ENCODE peak calls at places on chromosome 7, in four cellular contexts. One of them, this sample, is unnamed.

GRCh38 chr7:54956021-54956420 is 62.8 kb upstream of the EGFR start:
- DNase-seq in fibroblast of mammary gland: no peak
- DNase-seq in CD8-positive, alpha-beta memory T cell: no peak
- DNase-seq in fibroblast of the aortic adventitia: no peak
- DNase-seq in this sample: no peak

GRCh38 chr7:150877545-150877944 is 25.2 kb downstream of the AOC1 start:
- DNase-seq in CD8-positive, alpha-beta memory T cell: no peak
- DNase-seq in fibroblast of mammary gland: no peak
- DNase-seq in fibroblast of the aortic adventitia: no peak
- DNase-seq in this sample: no peak

GRCh38 chr7:108613147-108613948 is 43.7 kb downstream of the DNAJB9 start:
- DNase-seq in fibroblast of mammary gland: peak; percentile 49
- DNase-seq in CD8-positive, alpha-beta memory T cell: peak; percentile 16
- DNase-seq in fibroblast of the aortic adventitia: peak; percentile 61
- DNase-seq in this sample: peak; percentile 31

GRCh38 chr7:140136108-140136507 is 40.7 kb downstream of the KDM7A start:
- DNase-seq in fibroblast of mammary gland: no peak
- DNase-seq in fibroblast of the aortic adventitia: no peak
- DNase-seq in CD8-positive, alpha-beta memory T cell: no peak
- DNase-seq in this sample: no peak

GRCh38 chr7:33334349-33334748 is 205.0 kb downstream of the BBS9 start:
- DNase-seq in fibroblast of the aortic adventitia: peak; percentile 32
- DNase-seq in fibroblast of mammary gland: peak; percentile 31
- DNase-seq in CD8-positive, alpha-beta memory T cell: no peak
- DNase-seq in this sample: peak; percentile 7

GRCh38 chr7:132394283-132395003 is 181.8 kb downstream of the PLXNA4 start:
- DNase-seq in fibroblast of mammary gland: peak; percentile 25
- DNase-seq in fibroblast of the aortic adventitia: peak; percentile 34
- DNase-seq in CD8-positive, alpha-beta memory T cell: peak; percentile 46
- DNase-seq in this sample: no peak

GRCh38 chr7:93148135-93148534 is at the start of gene SAMD9L:
- DNase-seq in fibroblast of the aortic adventitia: peak; percentile 47
- DNase-seq in CD8-positive, alpha-beta memory T cell: peak; percentile 15
- DNase-seq in fibroblast of mammary gland: peak; percentile 30
- DNase-seq in this sample: peak; percentile 53

GRCh38 chr7:22348379-22348778 is 8.6 kb downstream of the RAPGEF5 start:
- DNase-seq in CD8-positive, alpha-beta memory T cell: no peak
- DNase-seq in fibroblast of the aortic adventitia: peak; percentile 60
- DNase-seq in fibroblast of mammary gland: no peak
- DNase-seq in this sample: no peak

GRCh38 chr7:33130184-33130583 is 820 bp downstream of the BBS9 start:
- DNase-seq in fibroblast of the aortic adventitia: no peak
- DNase-seq in fibroblast of mammary gland: peak; percentile 7
- DNase-seq in CD8-positive, alpha-beta memory T cell: peak; percentile 5
- DNase-seq in this sample: peak; percentile 6

GRCh38 chr7:16960566-16960965 is 78.8 kb upstream of the AGR3 start:
- DNase-seq in fibroblast of the aortic adventitia: no peak
- DNase-seq in fibroblast of mammary gland: no peak
- DNase-seq in CD8-positive, alpha-beta memory T cell: no peak
- DNase-seq in this sample: no peak

GRCh38 chr7:81333536-81333935 is 414.7 kb upstream of the SEMA3C start:
- DNase-seq in CD8-positive, alpha-beta memory T cell: no peak
- DNase-seq in fibroblast of the aortic adventitia: no peak
- DNase-seq in fibroblast of mammary gland: no peak
- DNase-seq in this sample: no peak

GRCh38 chr7:117401293-117402002 is 25.8 kb downstream of the ASZ1 start:
- DNase-seq in fibroblast of mammary gland: no peak
- DNase-seq in CD8-positive, alpha-beta memory T cell: no peak
- DNase-seq in fibroblast of the aortic adventitia: peak; percentile 14
- DNase-seq in this sample: peak; percentile 23

GRCh38 chr7:2539031-2540028 is 16.0 kb downstream of the BRAT1 start:
- DNase-seq in fibroblast of mammary gland: no peak
- DNase-seq in CD8-positive, alpha-beta memory T cell: no peak
- DNase-seq in fibroblast of the aortic adventitia: no peak
- DNase-seq in this sample: no peak

GRCh38 chr7:1087952-1088920 is at the start of gene GPER1:
- DNase-seq in fibroblast of the aortic adventitia: peak; percentile 67
- DNase-seq in CD8-positive, alpha-beta memory T cell: no peak
- DNase-seq in fibroblast of mammary gland: no peak
- DNase-seq in this sample: no peak

GRCh38 chr7:106170216-106170615 is 58.1 kb upstream of the SYPL1 start:
- DNase-seq in fibroblast of mammary gland: no peak
- DNase-seq in fibroblast of the aortic adventitia: no peak
- DNase-seq in CD8-positive, alpha-beta memory T cell: no peak
- DNase-seq in this sample: no peak

GRCh38 chr7:150996289-150997074 is 5.7 kb downstream of the NOS3 start:
- DNase-seq in fibroblast of the aortic adventitia: no peak
- DNase-seq in fibroblast of mammary gland: no peak
- DNase-seq in CD8-positive, alpha-beta memory T cell: no peak
- DNase-seq in this sample: no peak

GRCh38 chr7:111560773-111561658 is 1.3 kb downstream of the IMMP2L start:
- DNase-seq in fibroblast of mammary gland: peak; percentile 44
- DNase-seq in CD8-positive, alpha-beta memory T cell: peak; percentile 1
- DNase-seq in fibroblast of the aortic adventitia: peak; percentile 60
- DNase-seq in this sample: peak; percentile 77

GRCh38 chr7:92404170-92404614 is 43.1 kb upstream of the GATAD1 start:
- DNase-seq in CD8-positive, alpha-beta memory T cell: peak; percentile 43
- DNase-seq in fibroblast of mammary gland: no peak
- DNase-seq in fibroblast of the aortic adventitia: no peak
- DNase-seq in this sample: no peak

GRCh38 chr7:154869436-154869835 is 133.5 kb downstream of the PAXIP1 start:
- DNase-seq in fibroblast of mammary gland: no peak
- DNase-seq in fibroblast of the aortic adventitia: no peak
- DNase-seq in CD8-positive, alpha-beta memory T cell: no peak
- DNase-seq in this sample: no peak

GRCh38 chr7:143229054-143229790 is 7.4 kb downstream of the TAS2R40 start:
- DNase-seq in CD8-positive, alpha-beta memory T cell: no peak
- DNase-seq in fibroblast of mammary gland: no peak
- DNase-seq in fibroblast of the aortic adventitia: no peak
- DNase-seq in this sample: peak; percentile 36

GRCh38 chr7:100693312-100694195 is 496 bp downstream of the GIGYF1 start:
- DNase-seq in CD8-positive, alpha-beta memory T cell: no peak
- DNase-seq in fibroblast of mammary gland: no peak
- DNase-seq in fibroblast of the aortic adventitia: no peak
- DNase-seq in this sample: no peak

GRCh38 chr7:116500071-116500853 is 724 bp downstream of the CAV2 start:
- DNase-seq in fibroblast of mammary gland: peak; percentile 45
- DNase-seq in fibroblast of the aortic adventitia: peak; percentile 57
- DNase-seq in CD8-positive, alpha-beta memory T cell: no peak
- DNase-seq in this sample: peak; percentile 61

GRCh38 chr7:103446046-103446520 is at the start of gene SLC26A5:
- DNase-seq in CD8-positive, alpha-beta memory T cell: no peak
- DNase-seq in fibroblast of mammary gland: no peak
- DNase-seq in fibroblast of the aortic adventitia: no peak
- DNase-seq in this sample: no peak

GRCh38 chr7:115043605-115044004 is 121.7 kb downstream of the MDFIC start:
- DNase-seq in fibroblast of the aortic adventitia: peak; percentile 41
- DNase-seq in fibroblast of mammary gland: peak; percentile 49
- DNase-seq in CD8-positive, alpha-beta memory T cell: no peak
- DNase-seq in this sample: no peak

GRCh38 chr7:1249731-1250130 is 17.1 kb downstream of the UNCX start:
- DNase-seq in CD8-positive, alpha-beta memory T cell: no peak
- DNase-seq in fibroblast of mammary gland: no peak
- DNase-seq in fibroblast of the aortic adventitia: no peak
- DNase-seq in this sample: no peak

GRCh38 chr7:99729501-99730261 is 5.3 kb downstream of the CYP3A7 start:
- DNase-seq in fibroblast of mammary gland: peak; percentile 24
- DNase-seq in CD8-positive, alpha-beta memory T cell: no peak
- DNase-seq in fibroblast of the aortic adventitia: no peak
- DNase-seq in this sample: peak; percentile 23

GRCh38 chr7:95478139-95479037 is 7.4 kb upstream of the ASB4 start:
- DNase-seq in fibroblast of mammary gland: peak; percentile 33
- DNase-seq in fibroblast of the aortic adventitia: peak; percentile 50
- DNase-seq in CD8-positive, alpha-beta memory T cell: no peak
- DNase-seq in this sample: no peak

GRCh38 chr7:1670894-1671875 is 1.1 kb downstream of the ELFN1 start:
- DNase-seq in fibroblast of the aortic adventitia: no peak
- DNase-seq in fibroblast of mammary gland: no peak
- DNase-seq in CD8-positive, alpha-beta memory T cell: no peak
- DNase-seq in this sample: no peak

GRCh38 chr7:42068554-42069280 is 168.3 kb downstream of the GLI3 start:
- DNase-seq in CD8-positive, alpha-beta memory T cell: no peak
- DNase-seq in fibroblast of the aortic adventitia: no peak
- DNase-seq in fibroblast of mammary gland: no peak
- DNase-seq in this sample: no peak

This sample was measured in iris pigment epithelial cell.